ENCODE peak calls at places on chromosome X, in seven cellular contexts. V is transverse colon, Q is K562, W is esophagus squamous epithelium, N is lung, G is spleen, D is uterus. X is an unnamed sample. For H3K27me3, the result is how much of the 10 kb centered on the place peaks cover.

GRCh38 chrX:120302434-120302833 is 8.8 kb downstream of the TMEM255A start:
- DNase-seq in D (no peak), G (peak), V (peak), W (no peak), Q (no peak), N (no peak), X (no peak)

GRCh38 chrX:9610774-9611392 is 146.0 kb downstream of the TBL1X start:
- DNase-seq in V (no peak), W (no peak), Q (no peak), G (no peak), D (no peak), N (no peak), X (no peak)

GRCh38 chrX:54891573-54891972 is 29.1 kb upstream of the TRO start:
- DNase-seq in G (no peak), W (no peak), N (no peak), Q (peak), V (peak), D (no peak), X (peak)

GRCh38 chrX:119391279-119391678 is 7.9 kb upstream of the SLC25A43 start:
- DNase-seq in G (no peak), Q (no peak), V (peak), N (no peak), D (no peak), W (no peak), X (no peak)

GRCh38 chrX:18133605-18134004 is 87.1 kb downstream of the BEND2 start:
- DNase-seq in W (no peak), Q (no peak), D (no peak), G (no peak), N (no peak), V (no peak), X (no peak)

GRCh38 chrX:154488336-154489075 is 1.9 kb downstream of the SLC10A3 start:
- DNase-seq in Q (no peak), W (no peak), G (peak), N (no peak), V (no peak), D (no peak), X (no peak)

GRCh38 chrX:101195442-101196173 is 24.0 kb upstream of the DRP2 start:
- DNase-seq in W (no peak), G (no peak), D (no peak), V (no peak), N (no peak), Q (no peak), X (no peak)

GRCh38 chrX:16185725-16186136 is 18.4 kb downstream of the MAGEB17 start:
- DNase-seq in D (no peak), V (no peak), W (no peak), G (no peak), N (no peak), Q (peak), X (no peak)

GRCh38 chrX:16114640-16115039 is 8.7 kb upstream of the GRPR start:
- DNase-seq in G (no peak), Q (no peak), N (no peak), V (no peak), W (no peak), D (no peak), X (no peak)

GRCh38 chrX:1212532-1212931 is at the start of gene CRLF2:
- DNase-seq in D (no peak), G (peak), W (no peak), Q (no peak), N (no peak), V (no peak), X (no peak)

GRCh38 chrX:54776987-54777672 is 20.9 kb downstream of the ITIH6 start:
- DNase-seq in Q (no peak), V (no peak), G (no peak), D (no peak), W (no peak), N (no peak), X (no peak)

GRCh38 chrX:72027024-72027913 is 104.4 kb downstream of the RTL5 start:
- DNase-seq in Q (no peak), W (no peak), V (no peak), G (no peak), N (peak), D (no peak), X (no peak)

GRCh38 chrX:54386314-54386713 is 28.5 kb upstream of the WNK3 start:
- DNase-seq in D (no peak), G (no peak), W (no peak), N (no peak), Q (no peak), V (no peak), X (no peak)

GRCh38 chrX:80879143-80879542 is 69.5 kb upstream of the BRWD3 start:
- DNase-seq in N (no peak), V (no peak), D (no peak), Q (no peak), G (no peak), W (no peak), X (no peak)

GRCh38 chrX:68648960-68649359 is 1.5 kb downstream of the STARD8 start:
- DNase-seq in Q (no peak), V (no peak), G (no peak), N (no peak), W (no peak), D (no peak), X (no peak)

GRCh38 chrX:85244411-85245210 is 820 bp downstream of the ZNF711 start:
- DNase-seq in D (no peak), W (no peak), N (no peak), V (no peak), G (peak), Q (peak), X (peak)

GRCh38 chrX:136168929-136169735 is 21.8 kb downstream of the FHL1 start:
- DNase-seq in D (peak), W (no peak), N (no peak), Q (peak), V (peak), G (no peak), X (no peak)

GRCh38 chrX:77442728-77443127 is 4.5 kb upstream of the FGF16 start:
- DNase-seq in D (no peak), G (no peak), W (no peak), V (no peak), Q (no peak), N (no peak), X (no peak)

GRCh38 chrX:46015653-46016052 is 529.6 kb downstream of the ZNF674 start:
- DNase-seq in Q (no peak), G (no peak), W (no peak), N (no peak), D (no peak), V (no peak), X (no peak)

GRCh38 chrX:37349131-37350033 is at the start of gene PRRG1:
- DNase-seq in V (peak), N (peak), W (no peak), D (peak), G (peak), Q (peak), X (no peak)

GRCh38 chrX:30141966-30142365 is 73.4 kb upstream of the MAGEB2 start:
- DNase-seq in W (no peak), V (no peak), G (no peak), N (no peak), D (no peak), Q (peak), X (no peak)

GRCh38 chrX:48467331-48467761 is 2.7 kb downstream of the SLC38A5 start:
- DNase-seq in Q (peak), V (no peak), W (no peak), N (no peak), G (peak), D (no peak), X (no peak)

GRCh38 chrX:150513564-150513963 is 54.9 kb upstream of the MTM1 start:
- DNase-seq in D (no peak), G (no peak), Q (no peak), V (no peak), W (no peak), N (no peak), X (no peak)

GRCh38 chrX:31252133-31252532 is 180.3 kb upstream of the FTHL17 start:
- DNase-seq in G (no peak), Q (no peak), W (no peak), V (no peak), D (no peak), N (no peak), X (no peak)

GRCh38 chrX:117653396-117653795 is 463.2 kb downstream of the KLHL13 start:
- DNase-seq in V (no peak), D (no peak), W (no peak), Q (no peak), N (no peak), G (no peak), X (no peak)

GRCh38 chrX:101191217-101191750 is 28.3 kb upstream of the DRP2 start:
- DNase-seq in Q (peak), D (peak), V (no peak), G (no peak), W (no peak), N (no peak), X (no peak)

GRCh38 chrX:97309717-97310116 is 426.0 kb downstream of the RPA4 start:
- DNase-seq in Q (no peak), G (no peak), V (no peak), N (no peak), D (no peak), W (no peak), X (no peak)

GRCh38 chrX:135411893-135412292 is 9.9 kb upstream of the SMIM10L2A start:
- DNase-seq in W (no peak), G (no peak), Q (no peak), V (no peak), N (no peak), D (no peak), X (no peak)

GRCh38 chrX:138872537-138872936 is 161.0 kb upstream of the FGF13 start:
- DNase-seq in D (no peak), N (no peak), Q (no peak), G (no peak), V (no peak), W (no peak), X (no peak)
- H3K27me3 ChIP-seq in D (under half), N (under half), Q (under half), G (under half), V (under half), W (under half), X (under half)

GRCh38 chrX:22056235-22056634 is 24.1 kb downstream of the PHEX start:
- DNase-seq in N (no peak), Q (no peak), G (no peak), V (no peak), W (no peak), D (no peak), X (no peak)

GRCh38 chrX:22057667-22058066 is 25.5 kb downstream of the PHEX start:
- DNase-seq in V (no peak), G (no peak), N (no peak), D (no peak), W (no peak), Q (no peak), X (no peak)

GRCh38 chrX:22053486-22053885 is 21.4 kb downstream of the PHEX start:
- DNase-seq in V (no peak), G (no peak), W (no peak), Q (no peak), D (no peak), N (no peak), X (no peak)
- H3K27ac ChIP-seq in V (no peak), G (no peak), W (no peak), Q (no peak), D (no peak), N (no peak), X (no peak)

DNA sequence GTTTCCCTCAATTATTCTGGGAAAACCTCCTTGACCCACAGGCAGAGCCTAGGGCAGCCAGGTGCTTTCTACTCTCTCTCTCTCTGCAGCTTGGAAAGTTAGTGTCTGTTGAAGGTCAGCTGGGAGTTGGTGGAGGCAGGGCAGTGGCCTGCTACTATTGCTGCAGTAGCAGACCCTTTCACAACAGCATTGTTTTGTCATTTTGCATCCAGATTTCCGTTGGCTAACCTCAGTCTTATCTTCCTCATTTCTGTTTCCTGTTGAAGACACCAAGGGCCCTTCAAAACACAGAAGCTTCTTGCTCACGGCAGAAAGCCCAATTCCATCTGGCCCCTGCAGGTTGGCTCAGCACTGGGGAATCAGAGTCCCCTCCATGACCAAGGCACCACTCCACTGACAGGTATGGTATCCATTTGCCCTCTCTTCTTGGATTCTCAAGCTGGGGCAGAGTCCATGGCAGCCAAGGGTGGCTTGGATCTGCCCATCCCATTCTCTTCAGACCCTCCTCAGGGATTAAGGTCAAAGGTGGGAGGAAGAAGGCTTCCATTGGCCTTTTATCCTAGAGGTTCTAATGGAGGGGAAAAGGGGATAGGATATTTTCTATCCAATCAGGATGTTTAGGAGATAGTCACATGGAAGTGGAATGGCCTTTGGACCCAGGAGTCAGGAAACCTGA is 24.6 kb downstream of the VSIG4 start:
- DNase-seq in V (peak), W (no peak), Q (peak), D (no peak), N (no peak), G (peak), X (no peak)
- H3K4me3 ChIP-seq in V (no peak), W (peak), Q (peak), D (no peak), N (no peak), G (peak), X (peak)

DNA sequence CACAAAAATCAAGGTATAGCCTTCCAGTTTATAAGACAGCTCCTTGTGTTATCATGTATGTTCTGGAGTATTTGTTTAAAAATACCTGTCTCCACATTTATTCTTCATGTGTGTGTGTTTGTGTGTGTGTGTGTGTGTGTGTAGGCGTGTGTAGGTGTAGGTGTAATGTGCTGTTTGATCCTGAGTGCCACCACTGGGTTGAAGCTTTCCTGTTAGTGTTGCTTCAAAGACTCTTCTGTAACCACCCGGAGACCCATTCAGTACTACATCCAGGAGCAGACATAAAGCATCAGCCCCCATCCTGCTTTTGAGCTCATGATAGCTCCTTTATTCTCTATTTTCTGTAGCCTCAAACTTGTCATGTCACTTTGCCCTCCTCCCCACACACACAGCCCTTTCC is 3.0 kb upstream of the ZDHHC9 start:
- DNase-seq in D (no peak), W (no peak), V (no peak), Q (no peak), G (no peak), N (no peak), X (no peak)
- H3K27me3 ChIP-seq in D (under half), W (under half), V (under half), Q (under half), G (under half), N (under half), X (under half)

GRCh38 chrX:23333842-23334535 is 660 bp upstream of the PTCHD1 start:
- DNase-seq in G (no peak), Q (no peak), N (no peak), V (peak), D (peak), W (no peak), X (no peak)
- H3K27ac ChIP-seq in G (no peak), Q (no peak), N (no peak), V (peak), D (peak), W (no peak), X (no peak)

GRCh38 chrX:39196192-39197102 is 395.2 kb downstream of the MID1IP1 start:
- DNase-seq in V (peak), Q (peak), D (peak), G (no peak), N (no peak), W (no peak), X (peak)
- H3K4me3 ChIP-seq in V (no peak), Q (no peak), D (no peak), G (peak), N (no peak), W (peak), X (peak)

DNA sequence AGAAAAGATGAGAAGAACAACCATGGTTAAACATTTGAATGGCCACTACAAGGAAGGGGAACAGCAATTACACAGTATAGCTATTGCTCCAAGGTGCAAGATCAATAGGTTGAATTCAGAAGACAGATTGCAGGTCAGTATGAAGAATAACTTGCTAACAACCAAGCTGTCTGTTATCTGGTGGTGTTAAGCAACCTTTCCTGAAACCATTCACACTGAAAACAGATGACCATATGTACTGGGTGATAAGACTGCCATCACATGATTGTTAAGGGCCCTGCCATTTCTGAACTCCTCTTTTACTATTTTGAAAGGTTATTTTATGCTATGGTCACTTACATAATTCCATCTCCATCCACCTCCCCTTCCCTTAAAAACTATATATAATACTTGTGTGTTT is 6.8 kb downstream of the GABRA3 start:
- DNase-seq in W (no peak), D (no peak), V (no peak), N (no peak), G (no peak), Q (no peak), X (no peak)
- H3K27me3 ChIP-seq in W (under half), D (under half), V (under half), N (under half), G (under half), Q (under half), X (under half)

DNA sequence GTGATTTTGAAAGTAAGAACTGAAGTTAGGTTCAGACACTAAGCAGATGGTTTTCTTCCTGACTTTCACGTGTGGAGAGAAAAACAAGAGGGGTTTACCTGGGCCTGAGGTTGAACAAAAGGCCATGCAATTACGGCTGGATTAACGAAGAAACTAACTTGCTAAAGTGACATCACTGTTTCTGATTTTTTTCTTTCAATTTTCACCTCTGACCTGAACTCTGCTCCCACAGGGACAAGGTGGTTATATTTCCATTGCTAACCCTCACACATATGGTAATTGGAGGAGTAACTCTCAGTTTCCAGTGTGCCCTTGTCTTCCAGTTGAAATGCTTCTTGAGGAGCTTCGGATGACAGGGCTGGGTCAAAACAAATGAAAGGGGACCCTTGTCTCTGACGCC is 38.0 kb downstream of the MSN start:
- DNase-seq in W (no peak), Q (no peak), V (no peak), N (no peak), G (no peak), D (no peak), X (no peak)
- H3K27ac ChIP-seq in W (peak), Q (peak), V (peak), N (peak), G (peak), D (peak), X (peak)

GRCh38 chrX:56233100-56233499 is 944 bp downstream of the KLF8 start:
- DNase-seq in V (no peak), W (no peak), G (no peak), N (no peak), D (peak), Q (no peak), X (no peak)
- H3K4me3 ChIP-seq in V (peak), W (peak), G (peak), N (peak), D (peak), Q (no peak), X (peak)

GRCh38 chrX:47169273-47169672 is 24.3 kb downstream of the RBM10 start:
- DNase-seq in Q (no peak), D (peak), N (no peak), W (no peak), G (peak), V (no peak), X (no peak)

GRCh38 chrX:47168495-47169073 is 23.6 kb downstream of the RBM10 start:
- DNase-seq in N (no peak), G (peak), Q (no peak), D (peak), W (no peak), V (no peak), X (no peak)

GRCh38 chrX:47162927-47163583 is 18.0 kb downstream of the RBM10 start:
- DNase-seq in V (no peak), W (no peak), N (no peak), G (no peak), D (no peak), Q (no peak), X (no peak)

GRCh38 chrX:47164420-47164819 is 19.4 kb downstream of the RBM10 start:
- DNase-seq in N (no peak), G (peak), Q (no peak), W (no peak), V (no peak), D (no peak), X (no peak)

DNA sequence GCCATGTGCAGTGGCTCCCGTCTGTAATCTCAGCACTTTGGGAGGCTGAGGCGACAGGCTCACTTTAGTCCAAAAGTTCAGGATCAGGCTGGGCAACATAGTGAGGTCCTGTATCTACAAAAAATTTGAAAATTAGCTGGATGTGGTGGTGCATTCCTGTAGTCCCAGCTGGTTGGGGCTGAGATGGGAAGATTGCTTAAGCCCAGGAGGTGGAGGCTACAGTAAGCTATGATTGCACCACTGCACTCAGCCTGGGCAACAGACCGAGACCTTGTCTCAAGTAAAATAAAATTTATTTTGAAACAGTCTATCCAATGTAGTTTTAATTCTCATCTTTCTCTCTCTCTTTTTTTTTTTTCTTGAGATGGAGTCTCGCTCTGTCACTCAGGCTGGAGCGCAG is 21.1 kb downstream of the RBM10 start:
- DNase-seq in N (no peak), G (peak), W (no peak), Q (no peak), V (no peak), D (peak), X (no peak)
- H3K27me3 ChIP-seq in N (under half), G (under half), W (under half), Q (under half), V (under half), D (under half), X (under half)